ENCODE peak calls at places on chromosomes 12 and 14, in seven cellular contexts. J is A549; I is upper lobe of right lung; T is stomach; D is transverse colon; W is CD4-positive, alpha-beta memory T cell; R is IMR-90. Q is an unnamed sample.

GRCh38 chr12:132077322-132078100 is 66.6 kb downstream of the DDX51 start:
- DNase-seq in J (no peak), I (no peak), T (no peak), D (no peak), W (no peak), R (no peak), Q (no peak)

GRCh38 chr14:59303216-59303615 is 114.7 kb downstream of the DAAM1 start:
- DNase-seq in J (no peak), I (no peak), T (no peak), D (no peak), W (no peak), R (no peak), Q (no peak)

GRCh38 chr14:75373616-75374015 is 54.2 kb upstream of the JDP2 start:
- DNase-seq in J (no peak), I (no peak), T (no peak), D (no peak), W (no peak), R (no peak), Q (no peak)

GRCh38 chr12:71594214-71594948 is 69.3 kb downstream of the ZFC3H1 start:
- DNase-seq in J (peak; percentile 60), I (no peak), T (peak; percentile 33), D (no peak), W (no peak), R (no peak), Q (no peak)

GRCh38 chr12:53259891-53260290 is 8.2 kb upstream of the ESPL1 start:
- DNase-seq in J (no peak), I (no peak), T (no peak), D (no peak), W (no peak), R (no peak), Q (no peak)

GRCh38 chr12:18632848-18633247 is 105.0 kb downstream of the PLCZ1 start:
- DNase-seq in J (no peak), I (no peak), T (no peak), D (no peak), W (no peak), R (no peak), Q (no peak)

GRCh38 chr14:101230161-101230850 is 326.8 kb upstream of the RTL1 start:
- DNase-seq in J (peak; percentile 84), I (no peak), T (no peak), D (no peak), W (no peak), R (no peak), Q (no peak)

GRCh38 chr14:81952917-81953316 is 419.3 kb upstream of the SEL1L start:
- DNase-seq in J (no peak), I (peak; percentile 40), T (no peak), D (no peak), W (no peak), R (no peak), Q (no peak)

GRCh38 chr12:94186461-94187237 is 38.3 kb downstream of the PLXNC1 start:
- DNase-seq in J (no peak), I (peak; percentile 67), T (no peak), D (no peak), W (no peak), R (peak; percentile 61), Q (peak; percentile 61)

GRCh38 chr12:113247123-113248045 is 26.1 kb downstream of the TPCN1 start:
- DNase-seq in J (no peak), I (no peak), T (no peak), D (no peak), W (no peak), R (peak; percentile 68), Q (peak; percentile 74)

GRCh38 chr12:132967736-132968135 is 11.6 kb upstream of the ZNF605 start:
- DNase-seq in J (no peak), I (no peak), T (no peak), D (no peak), W (no peak), R (no peak), Q (no peak)

GRCh38 chr12:94753071-94753779 is 102.9 kb upstream of the TMCC3 start:
- DNase-seq in J (no peak), I (no peak), T (no peak), D (no peak), W (no peak), R (no peak), Q (peak; percentile 29)

GRCh38 chr12:29414368-29414767 is 33.4 kb upstream of the ERGIC2 start:
- DNase-seq in J (no peak), I (no peak), T (no peak), D (no peak), W (no peak), R (peak; percentile 41), Q (no peak)

GRCh38 chr12:49705479-49706267 is 1.5 kb downstream of the FMNL3 start:
- DNase-seq in J (no peak), I (peak; percentile 68), T (no peak), D (peak; percentile 30), W (no peak), R (peak; percentile 84), Q (peak; percentile 17)

GRCh38 chr12:12527820-12528296 is 34.8 kb downstream of the DUSP16 start:
- DNase-seq in J (no peak), I (no peak), T (no peak), D (no peak), W (peak; percentile 43), R (no peak), Q (no peak)

GRCh38 chr12:120249875-120250795 is 15.4 kb downstream of the PXN start:
- DNase-seq in J (no peak), I (no peak), T (no peak), D (no peak), W (peak; percentile 61), R (no peak), Q (peak; percentile 50)

GRCh38 chr12:102298022-102298421 is 100.4 kb upstream of the PMCH start:
- DNase-seq in J (peak; percentile 7), I (no peak), T (no peak), D (no peak), W (no peak), R (peak; percentile 69), Q (no peak)

GRCh38 chr12:119340604-119341003 is 6.1 kb downstream of the CCDC60 start:
- DNase-seq in J (no peak), I (no peak), T (no peak), D (no peak), W (no peak), R (no peak), Q (no peak)

GRCh38 chr12:77625441-77625840 is 205.3 kb upstream of the NAV3 start:
- DNase-seq in J (no peak), I (no peak), T (no peak), D (no peak), W (no peak), R (peak; percentile 91), Q (no peak)

GRCh38 chr12:3336606-3337311 is 154.2 kb upstream of the PRMT8 start:
- DNase-seq in J (no peak), I (peak; percentile 21), T (peak; percentile 34), D (no peak), W (no peak), R (no peak), Q (no peak)

GRCh38 chr12:72273851-72274284 is 1.7 kb downstream of the TRHDE start:
- DNase-seq in J (no peak), I (peak; percentile 60), T (no peak), D (no peak), W (no peak), R (no peak), Q (no peak)

GRCh38 chr12:57611116-57611809 is at the start of gene ARHGEF25:
- DNase-seq in J (peak; percentile 48), I (no peak), T (peak; percentile 53), D (peak; percentile 73), W (no peak), R (peak; percentile 53), Q (peak; percentile 41)

GRCh38 chr12:100717733-100718067 is 76.9 kb upstream of the ANO4 start:
- DNase-seq in J (no peak), I (no peak), T (no peak), D (no peak), W (no peak), R (no peak), Q (no peak)

DNA sequence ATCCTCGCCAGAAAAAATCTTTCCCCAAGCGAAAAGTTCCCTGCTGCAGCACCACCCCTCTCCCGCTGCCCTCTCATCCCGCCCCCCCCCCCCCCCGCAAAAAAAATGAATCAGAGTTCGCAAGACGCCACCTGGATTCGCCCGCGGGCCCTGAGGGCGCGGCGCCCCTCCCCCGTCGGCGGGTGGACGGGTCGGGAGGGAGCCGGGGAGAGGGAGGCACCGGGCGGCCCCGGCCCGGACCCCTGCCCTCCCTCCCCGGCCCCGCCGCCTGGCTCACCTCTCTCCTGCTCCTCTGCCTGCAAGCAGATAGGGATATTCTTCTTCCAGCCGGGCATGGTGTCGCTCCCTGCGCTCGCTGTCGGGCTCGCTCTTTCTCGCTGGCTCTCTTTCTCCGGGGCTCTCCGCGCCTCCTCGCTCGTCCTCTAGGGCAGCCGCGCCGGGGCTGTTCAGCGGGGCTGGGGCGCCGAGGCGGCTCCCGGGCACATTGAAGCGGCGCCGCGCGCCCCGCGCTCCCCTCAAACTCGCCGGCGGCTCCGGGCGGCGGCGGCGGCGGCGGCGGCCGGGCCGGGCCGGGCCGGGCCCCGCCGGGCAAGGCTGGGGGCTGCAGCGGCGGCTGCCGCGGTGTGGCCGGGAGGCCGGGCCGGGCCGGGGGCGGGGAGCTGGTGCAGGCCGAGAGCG is 200.2 kb upstream of the CAND1 start:
- DNase-seq in J (peak; percentile 67), I (peak; percentile 70), T (peak; percentile 34), D (peak; percentile 64), W (peak; percentile 44), R (peak; percentile 7), Q (peak; percentile 69)
- H3K4me3 ChIP-seq in J (peak overlapping the region; percentile 75), I (peak overlapping the region; percentile 57), T (peak overlapping the region; percentile 68), D (peak overlapping the region; percentile 76), W (no peak overlapping the region), R (peak overlapping the region; percentile 34), Q (no peak overlapping the region)

GRCh38 chr12:122884860-122885259 is 11.1 kb downstream of the VPS37B start:
- DNase-seq in J (no peak), I (no peak), T (no peak), D (no peak), W (no peak), R (peak; percentile 17), Q (no peak)
- H3K4me1 ChIP-seq in J (peaks cover 47% of the 10 kb centered on the region), I (peaks cover 62% of the 10 kb centered on the region), T (peaks cover 94% of the 10 kb centered on the region), D (peaks cover 35% of the 10 kb centered on the region), W (peaks cover 88% of the 10 kb centered on the region), R (peaks cover 33% of the 10 kb centered on the region), Q (peaks cover 64% of the 10 kb centered on the region)

GRCh38 chr14:92473947-92474535 is 39.5 kb upstream of the RIN3 start:
- DNase-seq in J (peak; percentile 18), I (no peak), T (peak; percentile 21), D (no peak), W (no peak), R (peak; percentile 16), Q (no peak)
- H3K4me3 ChIP-seq in J (no peak overlapping the region), I (no peak overlapping the region), T (no peak overlapping the region), D (no peak overlapping the region), W (no peak overlapping the region), R (no peak overlapping the region), Q (no peak overlapping the region)

GRCh38 chr12:6769681-6770080 is 2.6 kb upstream of the LAG3 start:
- DNase-seq in J (no peak), I (no peak), T (no peak), D (no peak), W (no peak), R (no peak), Q (no peak)
- H3K4me1 ChIP-seq in J (peaks cover 54% of the 10 kb centered on the region), I (peaks cover 41% of the 10 kb centered on the region), T (peaks cover 88% of the 10 kb centered on the region), D (peaks cover 16% of the 10 kb centered on the region), W (peaks cover 55% of the 10 kb centered on the region), R (peaks cover 22% of the 10 kb centered on the region), Q (peaks cover 24% of the 10 kb centered on the region)

Q was measured in thyroid gland.